ENCODE peak calls at places on chromosomes 3 and 15, in four cellular contexts. D is GM12878, A is K562, F is H1. O is an unnamed sample.

GRCh38 chr15:41332788-41333527 is at the start of gene NUSAP1:
- DNase-seq in D (no peak), A (no peak), F (no peak), O (peak)

GRCh38 chr3:54773251-54773650 is 154.6 kb downstream of the LRTM1 start:
- DNase-seq in D (no peak), A (no peak), F (no peak), O (no peak)

GRCh38 chr15:25743160-25743908 is 119.8 kb downstream of the ATP10A start:
- DNase-seq in D (no peak), A (no peak), F (no peak), O (no peak)

GRCh38 chr15:90870354-90871096 is 2.1 kb downstream of the FURIN start:
- DNase-seq in D (no peak), A (peak), F (no peak), O (no peak)

GRCh38 chr15:81777546-81777945 is 268.3 kb downstream of the MEX3B start:
- DNase-seq in D (no peak), A (no peak), F (peak), O (no peak)

GRCh38 chr3:88180398-88180999 is 30.7 kb downstream of the C3orf38 start:
- DNase-seq in D (peak), A (peak), F (no peak), O (no peak)

GRCh38 chr15:95227235-95227634 is 995.9 kb downstream of the MCTP2 start:
- DNase-seq in D (no peak), A (no peak), F (no peak), O (no peak)

GRCh38 chr3:25687742-25688141 is 23.0 kb upstream of the TOP2B start:
- DNase-seq in D (no peak), A (no peak), F (no peak), O (no peak)

GRCh38 chr15:82540984-82541431 is 751 bp upstream of the RPS17 start:
- DNase-seq in D (no peak), A (peak), F (peak), O (no peak)

GRCh38 chr3:12423918-12424634 is 60.2 kb upstream of the TSEN2 start:
- DNase-seq in D (no peak), A (no peak), F (peak), O (no peak)

GRCh38 chr3:152317956-152318355 is 49.2 kb downstream of the MBNL1 start:
- DNase-seq in D (no peak), A (no peak), F (no peak), O (no peak)

GRCh38 chr3:24158756-24159155 is 213.7 kb downstream of the NR1D2 start:
- DNase-seq in D (no peak), A (no peak), F (no peak), O (no peak)

GRCh38 chr3:143315766-143316165 is 196.2 kb downstream of the CHST2 start:
- DNase-seq in D (no peak), A (no peak), F (no peak), O (no peak)

GRCh38 chr3:143311096-143311495 is 191.5 kb downstream of the CHST2 start:
- DNase-seq in D (no peak), A (no peak), F (no peak), O (no peak)

GRCh38 chr3:143313025-143313424 is 193.5 kb downstream of the CHST2 start:
- DNase-seq in D (no peak), A (no peak), F (no peak), O (no peak)

GRCh38 chr3:143313598-143314188 is 194.1 kb downstream of the CHST2 start:
- DNase-seq in D (no peak), A (no peak), F (no peak), O (no peak)

GRCh38 chr3:143314291-143315093 is 194.9 kb downstream of the CHST2 start:
- DNase-seq in D (no peak), A (no peak), F (no peak), O (no peak)
- TF ChIP-seq HDAC6 in D (no peak), A (no peak), F (no peak), O (no peak)

GRCh38 chr15:70569718-70570231 is 193.6 kb downstream of the UACA start:
- DNase-seq in D (no peak), A (no peak), F (no peak), O (peak)
- TF ChIP-seq HDAC6 in D (no peak), A (no peak), F (no peak), O (no peak)

DNA sequence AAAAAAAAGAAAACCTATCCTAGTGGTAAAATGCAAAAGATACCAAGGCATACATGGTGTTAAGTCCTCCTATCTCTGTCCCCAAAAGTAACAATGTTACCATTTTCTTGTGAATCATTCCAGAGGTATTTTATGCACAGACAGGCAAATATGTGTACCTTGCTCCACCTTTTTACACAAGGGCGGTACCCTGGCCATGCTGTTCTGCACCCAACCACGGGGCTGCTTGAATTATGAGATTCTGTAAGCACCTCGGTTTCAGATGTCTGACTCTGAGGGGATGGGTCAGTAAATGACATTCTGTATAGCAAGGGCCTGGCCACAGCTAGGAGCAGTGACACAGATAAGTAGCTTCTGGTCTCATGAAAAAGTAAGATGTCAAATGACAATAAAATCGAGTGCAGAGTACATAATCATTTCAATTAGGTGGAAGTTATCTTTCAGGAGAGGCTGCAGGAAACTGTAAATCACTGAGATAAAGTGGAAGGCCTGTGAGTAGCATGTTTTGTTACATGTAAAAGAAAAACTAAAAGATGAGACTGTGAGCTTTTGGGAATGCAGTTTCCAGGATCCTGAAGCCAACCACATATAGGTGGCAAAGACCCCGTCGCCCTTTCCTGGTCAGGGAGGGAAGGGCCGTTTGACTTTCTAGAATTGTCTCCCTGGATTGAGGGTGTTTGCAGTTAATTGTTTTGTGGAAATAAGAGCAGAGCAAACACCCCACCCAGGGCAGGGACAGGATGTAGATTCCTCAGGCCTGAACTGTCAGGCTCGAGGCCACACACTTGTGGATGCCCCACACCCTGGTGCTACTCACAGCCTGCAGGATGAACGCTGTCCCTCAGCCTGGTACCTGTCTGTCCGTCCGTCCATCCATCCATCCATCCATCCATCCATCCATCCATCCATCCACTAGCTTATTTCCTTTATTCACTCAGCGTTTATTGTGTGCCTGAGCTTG is 30.2 kb upstream of the FLNB start:
- DNase-seq in D (no peak), A (no peak), F (no peak), O (peak)
- TF ChIP-seq HDAC6 in D (no peak), A (no peak), F (no peak), O (no peak)

GRCh38 chr3:153740109-153740508 is 381.1 kb upstream of the ARHGEF26 start:
- DNase-seq in D (no peak), A (no peak), F (no peak), O (no peak)

GRCh38 chr3:153731036-153731435 is 390.2 kb upstream of the ARHGEF26 start:
- DNase-seq in D (no peak), A (no peak), F (no peak), O (no peak)

DNA sequence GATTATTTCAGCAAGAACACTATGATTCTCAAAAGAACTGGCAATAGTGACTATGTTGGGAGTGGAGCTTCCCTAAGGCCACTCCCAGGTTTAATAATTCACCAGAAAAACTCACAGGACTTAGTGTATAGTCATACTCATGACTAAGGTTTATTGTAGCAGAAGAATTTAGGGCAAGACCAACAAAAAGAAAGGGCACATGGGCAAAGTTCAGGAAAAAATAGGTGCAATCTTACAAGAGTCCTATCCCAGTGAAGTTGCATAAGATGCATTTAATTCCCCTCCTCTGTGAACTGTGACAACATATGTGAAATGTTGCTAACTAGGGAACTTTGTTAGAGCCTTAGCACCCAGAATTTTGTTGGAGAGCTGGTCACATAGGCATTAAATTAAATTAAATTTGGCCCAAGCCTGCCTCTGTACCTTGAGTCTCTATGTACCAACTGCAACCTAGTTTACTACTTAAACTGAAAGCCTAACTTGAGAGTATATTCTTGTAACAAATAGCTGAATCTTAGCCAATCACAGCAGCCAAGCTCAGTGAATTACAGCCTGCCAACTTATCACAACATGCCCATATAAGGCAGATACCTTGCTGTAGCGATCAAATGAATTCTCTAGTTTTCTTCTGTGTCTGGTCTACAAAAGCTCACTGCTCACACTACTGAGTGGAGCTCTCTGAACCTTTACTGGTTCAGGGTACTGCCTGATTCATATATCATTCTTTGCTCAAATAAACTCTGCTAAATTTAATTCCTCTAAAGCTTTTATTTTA is 386.2 kb upstream of the ARHGEF26 start:
- DNase-seq in D (no peak), A (no peak), F (no peak), O (peak)
- TF ChIP-seq HDAC6 in D (no peak), A (no peak), F (no peak), O (no peak)

GRCh38 chr3:172398484-172398883 is 49.8 kb downstream of the GHSR start:
- DNase-seq in D (no peak), A (no peak), F (no peak), O (no peak)
- TF ChIP-seq HDAC6 in D (no peak), A (no peak), F (no peak), O (no peak)

GRCh38 chr15:67945131-67945530 is 105.3 kb upstream of the RNU6-1 start:
- DNase-seq in D (no peak), A (no peak), F (no peak), O (no peak)
- TF ChIP-seq HDAC6 in D (no peak), A (no peak), F (no peak), O (no peak)

GRCh38 chr3:45659661-45660566 is 29.3 kb upstream of the SACM1L start:
- DNase-seq in D (peak), A (peak), F (peak), O (peak)
- TF ChIP-seq HDAC6 in D (no peak), A (no peak), F (no peak), O (no peak)

GRCh38 chr3:172370434-172370833 is 77.8 kb downstream of the GHSR start:
- DNase-seq in D (no peak), A (no peak), F (no peak), O (no peak)
- TF ChIP-seq HDAC6 in D (no peak), A (no peak), F (no peak), O (no peak)

GRCh38 chr3:44932271-44932670 is 43.7 kb downstream of the ZDHHC3 start:
- DNase-seq in D (no peak), A (no peak), F (no peak), O (no peak)

GRCh38 chr3:44932986-44933944 is 42.7 kb downstream of the ZDHHC3 start:
- DNase-seq in D (no peak), A (no peak), F (no peak), O (no peak)

GRCh38 chr3:44929782-44930181 is 46.2 kb downstream of the ZDHHC3 start:
- DNase-seq in D (no peak), A (no peak), F (no peak), O (no peak)

GRCh38 chr3:44931791-44932190 is 44.2 kb downstream of the ZDHHC3 start:
- DNase-seq in D (no peak), A (no peak), F (no peak), O (no peak)

DNA sequence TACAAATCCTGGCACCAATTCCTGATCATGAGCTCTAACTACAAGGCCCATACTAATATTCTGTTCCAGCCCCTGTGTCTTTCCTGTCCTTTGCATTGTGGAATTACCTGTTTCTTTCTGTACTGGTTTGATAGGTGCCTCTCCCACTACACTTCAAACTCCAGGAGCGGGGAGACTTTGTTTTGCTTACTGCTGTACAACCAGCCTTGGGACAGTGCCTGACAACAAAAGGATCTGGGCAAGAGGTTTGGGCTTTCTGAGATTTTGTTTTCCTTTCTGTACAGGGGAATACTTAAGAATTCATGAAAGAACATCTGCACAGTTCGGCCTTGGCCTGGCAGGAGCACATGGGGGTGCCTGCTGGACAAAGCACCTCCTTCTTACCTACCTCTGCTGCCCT is 45.1 kb downstream of the ZDHHC3 start:
- DNase-seq in D (no peak), A (no peak), F (no peak), O (no peak)
- TF ChIP-seq HDAC6 in D (no peak), A (no peak), F (no peak), O (no peak)

O was measured in HepG2.